ENCODE peak calls at places on chromosomes 3 and 15, in ten cellular contexts. One of them, this sample, is unnamed. For H3K4me1, the result is how much of the 10 kb centered on the place peaks cover.

GRCh38 chr3:52231502-52232278 is 6.2 kb upstream of the TLR9 start:
- DNase-seq in mucosa of descending colon: peak
- DNase-seq in neural progenitor cell: peak
- DNase-seq in transverse colon: peak
- DNase-seq in A549: peak
- DNase-seq in upper lobe of right lung: peak
- DNase-seq in body of pancreas: peak
- DNase-seq in fibroblast of lung: peak
- DNase-seq in IMR-90: peak
- DNase-seq in heart left ventricle: peak
- DNase-seq in this sample: no peak

GRCh38 chr15:73328149-73328820 is 40.5 kb downstream of the HCN4 start:
- DNase-seq in upper lobe of right lung: peak
- DNase-seq in neural progenitor cell: no peak
- DNase-seq in fibroblast of lung: no peak
- DNase-seq in transverse colon: no peak
- DNase-seq in IMR-90: no peak
- DNase-seq in heart left ventricle: peak
- DNase-seq in A549: no peak
- DNase-seq in mucosa of descending colon: no peak
- DNase-seq in body of pancreas: no peak
- DNase-seq in this sample: no peak

GRCh38 chr3:189270248-189270832 is 98.6 kb downstream of the TPRG1 start:
- DNase-seq in fibroblast of lung: peak
- DNase-seq in IMR-90: peak
- DNase-seq in A549: peak
- DNase-seq in upper lobe of right lung: peak
- DNase-seq in mucosa of descending colon: peak
- DNase-seq in neural progenitor cell: peak
- DNase-seq in heart left ventricle: peak
- DNase-seq in body of pancreas: peak
- DNase-seq in transverse colon: peak
- DNase-seq in this sample: peak

GRCh38 chr3:194757629-194758028 is 71.9 kb downstream of the FAM43A start:
- DNase-seq in heart left ventricle: no peak
- DNase-seq in body of pancreas: no peak
- DNase-seq in fibroblast of lung: no peak
- DNase-seq in transverse colon: no peak
- DNase-seq in upper lobe of right lung: no peak
- DNase-seq in A549: no peak
- DNase-seq in neural progenitor cell: no peak
- DNase-seq in IMR-90: no peak
- DNase-seq in mucosa of descending colon: no peak
- DNase-seq in this sample: no peak

GRCh38 chr3:12753275-12754028 is 5.6 kb downstream of the TMEM40 start:
- DNase-seq in fibroblast of lung: no peak
- DNase-seq in neural progenitor cell: no peak
- DNase-seq in A549: no peak
- DNase-seq in body of pancreas: no peak
- DNase-seq in transverse colon: no peak
- DNase-seq in mucosa of descending colon: no peak
- DNase-seq in upper lobe of right lung: no peak
- DNase-seq in heart left ventricle: no peak
- DNase-seq in IMR-90: no peak
- DNase-seq in this sample: peak

GRCh38 chr3:188941103-188941502 is 230.7 kb upstream of the TPRG1 start:
- DNase-seq in fibroblast of lung: no peak
- DNase-seq in A549: no peak
- DNase-seq in neural progenitor cell: no peak
- DNase-seq in transverse colon: no peak
- DNase-seq in mucosa of descending colon: peak
- DNase-seq in heart left ventricle: no peak
- DNase-seq in upper lobe of right lung: no peak
- DNase-seq in body of pancreas: peak
- DNase-seq in IMR-90: no peak
- DNase-seq in this sample: no peak

GRCh38 chr3:120022729-120023128 is 71.5 kb downstream of the GSK3B start:
- DNase-seq in heart left ventricle: no peak
- DNase-seq in upper lobe of right lung: no peak
- DNase-seq in mucosa of descending colon: no peak
- DNase-seq in A549: no peak
- DNase-seq in body of pancreas: no peak
- DNase-seq in neural progenitor cell: peak
- DNase-seq in IMR-90: peak
- DNase-seq in transverse colon: no peak
- DNase-seq in fibroblast of lung: peak
- DNase-seq in this sample: no peak

GRCh38 chr3:158465074-158465473 is 105.9 kb upstream of the MLF1 start:
- DNase-seq in heart left ventricle: no peak
- DNase-seq in IMR-90: no peak
- DNase-seq in fibroblast of lung: no peak
- DNase-seq in A549: no peak
- DNase-seq in upper lobe of right lung: no peak
- DNase-seq in neural progenitor cell: no peak
- DNase-seq in body of pancreas: no peak
- DNase-seq in mucosa of descending colon: peak
- DNase-seq in transverse colon: no peak
- DNase-seq in this sample: no peak

GRCh38 chr3:39809995-39810595 is 686 bp downstream of the MYRIP start:
- DNase-seq in heart left ventricle: no peak
- DNase-seq in A549: no peak
- DNase-seq in body of pancreas: peak
- DNase-seq in mucosa of descending colon: no peak
- DNase-seq in transverse colon: no peak
- DNase-seq in upper lobe of right lung: peak
- DNase-seq in IMR-90: no peak
- DNase-seq in fibroblast of lung: no peak
- DNase-seq in neural progenitor cell: peak
- DNase-seq in this sample: no peak

GRCh38 chr3:105715372-105715771 is 153.4 kb downstream of the CBLB start:
- DNase-seq in heart left ventricle: no peak
- DNase-seq in IMR-90: peak
- DNase-seq in neural progenitor cell: no peak
- DNase-seq in transverse colon: no peak
- DNase-seq in upper lobe of right lung: no peak
- DNase-seq in fibroblast of lung: peak
- DNase-seq in A549: no peak
- DNase-seq in mucosa of descending colon: no peak
- DNase-seq in body of pancreas: no peak
- DNase-seq in this sample: no peak

GRCh38 chr15:76390571-76390970 is 54.0 kb downstream of the ISL2 start:
- DNase-seq in transverse colon: no peak
- DNase-seq in body of pancreas: no peak
- DNase-seq in neural progenitor cell: no peak
- DNase-seq in A549: no peak
- DNase-seq in fibroblast of lung: no peak
- DNase-seq in mucosa of descending colon: no peak
- DNase-seq in IMR-90: no peak
- DNase-seq in heart left ventricle: no peak
- DNase-seq in upper lobe of right lung: no peak
- DNase-seq in this sample: no peak

GRCh38 chr15:76382987-76383728 is 46.6 kb downstream of the ISL2 start:
- DNase-seq in mucosa of descending colon: no peak
- DNase-seq in fibroblast of lung: no peak
- DNase-seq in upper lobe of right lung: no peak
- DNase-seq in body of pancreas: no peak
- DNase-seq in neural progenitor cell: no peak
- DNase-seq in heart left ventricle: no peak
- DNase-seq in IMR-90: no peak
- DNase-seq in A549: no peak
- DNase-seq in transverse colon: no peak
- DNase-seq in this sample: no peak

GRCh38 chr15:76386926-76387325 is 50.4 kb downstream of the ISL2 start:
- DNase-seq in upper lobe of right lung: no peak
- DNase-seq in IMR-90: no peak
- DNase-seq in A549: no peak
- DNase-seq in fibroblast of lung: peak
- DNase-seq in body of pancreas: no peak
- DNase-seq in heart left ventricle: no peak
- DNase-seq in neural progenitor cell: no peak
- DNase-seq in transverse colon: no peak
- DNase-seq in mucosa of descending colon: no peak
- DNase-seq in this sample: no peak

GRCh38 chr15:76384409-76384808 is 47.8 kb downstream of the ISL2 start:
- DNase-seq in mucosa of descending colon: no peak
- DNase-seq in IMR-90: no peak
- DNase-seq in fibroblast of lung: no peak
- DNase-seq in heart left ventricle: no peak
- DNase-seq in upper lobe of right lung: no peak
- DNase-seq in neural progenitor cell: no peak
- DNase-seq in body of pancreas: no peak
- DNase-seq in transverse colon: no peak
- DNase-seq in A549: no peak
- DNase-seq in this sample: no peak

DNA sequence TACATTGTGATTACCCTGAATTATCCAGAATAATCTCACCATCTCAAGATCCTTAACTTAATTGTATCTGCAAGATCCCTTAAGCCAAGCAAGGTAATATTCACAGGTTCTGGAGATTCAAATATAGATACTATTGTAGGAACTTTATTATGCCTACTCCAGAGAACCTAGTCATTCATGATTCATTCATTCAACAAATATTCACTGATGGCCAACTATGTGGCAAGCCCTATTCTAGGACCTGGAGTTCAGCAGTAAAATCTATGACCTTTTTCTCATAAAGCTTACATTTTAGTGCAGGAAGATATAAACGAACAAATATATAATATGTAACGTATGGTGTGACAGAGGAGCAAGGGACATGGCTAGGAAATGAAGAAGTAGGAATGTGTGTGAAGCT is 49.6 kb downstream of the ISL2 start:
- DNase-seq in body of pancreas: no peak
- DNase-seq in fibroblast of lung: no peak
- DNase-seq in heart left ventricle: no peak
- DNase-seq in mucosa of descending colon: no peak
- DNase-seq in transverse colon: no peak
- DNase-seq in A549: no peak
- DNase-seq in upper lobe of right lung: no peak
- DNase-seq in neural progenitor cell: no peak
- DNase-seq in IMR-90: peak
- DNase-seq in this sample: no peak
- H3K4me1 ChIP-seq in body of pancreas: under half
- H3K4me1 ChIP-seq in fibroblast of lung: under half
- H3K4me1 ChIP-seq in heart left ventricle: under half
- H3K4me1 ChIP-seq in mucosa of descending colon: under half
- H3K4me1 ChIP-seq in transverse colon: under half
- H3K4me1 ChIP-seq in A549: under half
- H3K4me1 ChIP-seq in upper lobe of right lung: under half
- H3K4me1 ChIP-seq in neural progenitor cell: under half
- H3K4me1 ChIP-seq in IMR-90: under half
- H3K4me1 ChIP-seq in this sample: under half

GRCh38 chr15:60420322-60420721 is 22.5 kb upstream of the ANXA2 start:
- DNase-seq in A549: no peak
- DNase-seq in IMR-90: no peak
- DNase-seq in neural progenitor cell: no peak
- DNase-seq in mucosa of descending colon: no peak
- DNase-seq in heart left ventricle: no peak
- DNase-seq in body of pancreas: no peak
- DNase-seq in transverse colon: no peak
- DNase-seq in upper lobe of right lung: no peak
- DNase-seq in fibroblast of lung: no peak
- DNase-seq in this sample: no peak

GRCh38 chr15:60426870-60427528 is 29.2 kb upstream of the ANXA2 start:
- DNase-seq in neural progenitor cell: no peak
- DNase-seq in fibroblast of lung: peak
- DNase-seq in heart left ventricle: no peak
- DNase-seq in body of pancreas: no peak
- DNase-seq in IMR-90: peak
- DNase-seq in transverse colon: no peak
- DNase-seq in mucosa of descending colon: no peak
- DNase-seq in upper lobe of right lung: no peak
- DNase-seq in A549: no peak
- DNase-seq in this sample: no peak

GRCh38 chr15:60421544-60421943 is 23.8 kb upstream of the ANXA2 start:
- DNase-seq in heart left ventricle: no peak
- DNase-seq in upper lobe of right lung: no peak
- DNase-seq in A549: no peak
- DNase-seq in transverse colon: no peak
- DNase-seq in mucosa of descending colon: no peak
- DNase-seq in IMR-90: peak
- DNase-seq in neural progenitor cell: no peak
- DNase-seq in body of pancreas: no peak
- DNase-seq in fibroblast of lung: peak
- DNase-seq in this sample: peak

GRCh38 chr15:60423540-60423939 is 25.8 kb upstream of the ANXA2 start:
- DNase-seq in IMR-90: peak
- DNase-seq in heart left ventricle: no peak
- DNase-seq in upper lobe of right lung: no peak
- DNase-seq in body of pancreas: no peak
- DNase-seq in fibroblast of lung: peak
- DNase-seq in neural progenitor cell: peak
- DNase-seq in mucosa of descending colon: no peak
- DNase-seq in A549: peak
- DNase-seq in transverse colon: no peak
- DNase-seq in this sample: peak

GRCh38 chr15:60424006-60424405 is 26.2 kb upstream of the ANXA2 start:
- DNase-seq in mucosa of descending colon: no peak
- DNase-seq in IMR-90: no peak
- DNase-seq in heart left ventricle: no peak
- DNase-seq in A549: no peak
- DNase-seq in transverse colon: no peak
- DNase-seq in fibroblast of lung: no peak
- DNase-seq in neural progenitor cell: no peak
- DNase-seq in upper lobe of right lung: no peak
- DNase-seq in body of pancreas: no peak
- DNase-seq in this sample: no peak
- H3K4me1 ChIP-seq in mucosa of descending colon: under half
- H3K4me1 ChIP-seq in IMR-90: under half
- H3K4me1 ChIP-seq in heart left ventricle: under half
- H3K4me1 ChIP-seq in A549: half or more
- H3K4me1 ChIP-seq in transverse colon: under half
- H3K4me1 ChIP-seq in fibroblast of lung: under half
- H3K4me1 ChIP-seq in neural progenitor cell: under half
- H3K4me1 ChIP-seq in upper lobe of right lung: under half
- H3K4me1 ChIP-seq in body of pancreas: under half
- H3K4me1 ChIP-seq in this sample: under half

GRCh38 chr3:187209501-187209900 is 12.2 kb downstream of the RTP1 start:
- DNase-seq in upper lobe of right lung: no peak
- DNase-seq in transverse colon: no peak
- DNase-seq in fibroblast of lung: peak
- DNase-seq in neural progenitor cell: no peak
- DNase-seq in mucosa of descending colon: no peak
- DNase-seq in A549: no peak
- DNase-seq in IMR-90: no peak
- DNase-seq in body of pancreas: no peak
- DNase-seq in heart left ventricle: no peak
- DNase-seq in this sample: no peak
- H3K4me1 ChIP-seq in upper lobe of right lung: under half
- H3K4me1 ChIP-seq in transverse colon: under half
- H3K4me1 ChIP-seq in fibroblast of lung: under half
- H3K4me1 ChIP-seq in neural progenitor cell: under half
- H3K4me1 ChIP-seq in mucosa of descending colon: under half
- H3K4me1 ChIP-seq in A549: under half
- H3K4me1 ChIP-seq in IMR-90: under half
- H3K4me1 ChIP-seq in body of pancreas: under half
- H3K4me1 ChIP-seq in heart left ventricle: under half
- H3K4me1 ChIP-seq in this sample: under half

DNA sequence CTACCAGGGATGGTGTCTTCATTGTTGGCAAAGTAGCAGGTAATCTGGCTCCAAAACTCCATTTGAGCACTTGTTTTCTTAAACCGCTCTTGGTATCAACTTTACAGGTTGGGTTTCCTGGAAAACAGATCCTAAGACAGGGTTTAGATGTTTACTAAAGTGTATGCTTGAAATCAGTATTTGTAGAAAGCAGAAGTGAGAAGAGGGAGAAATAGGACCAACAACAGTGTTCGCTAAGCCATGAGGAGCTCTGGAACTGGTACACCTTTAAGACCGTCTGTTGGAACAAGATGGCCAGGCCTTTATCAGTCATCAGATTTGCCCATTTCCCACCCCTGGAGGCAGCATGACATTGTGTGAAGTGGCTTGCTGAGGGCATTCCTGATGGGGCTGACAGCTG is 171.0 kb upstream of the COL8A1 start:
- DNase-seq in heart left ventricle: no peak
- DNase-seq in upper lobe of right lung: no peak
- DNase-seq in A549: no peak
- DNase-seq in transverse colon: no peak
- DNase-seq in body of pancreas: no peak
- DNase-seq in IMR-90: no peak
- DNase-seq in mucosa of descending colon: no peak
- DNase-seq in neural progenitor cell: no peak
- DNase-seq in fibroblast of lung: no peak
- DNase-seq in this sample: no peak
- H3K4me1 ChIP-seq in heart left ventricle: under half
- H3K4me1 ChIP-seq in upper lobe of right lung: under half
- H3K4me1 ChIP-seq in A549: under half
- H3K4me1 ChIP-seq in transverse colon: under half
- H3K4me1 ChIP-seq in body of pancreas: under half
- H3K4me1 ChIP-seq in IMR-90: under half
- H3K4me1 ChIP-seq in mucosa of descending colon: under half
- H3K4me1 ChIP-seq in neural progenitor cell: under half
- H3K4me1 ChIP-seq in fibroblast of lung: under half
- H3K4me1 ChIP-seq in this sample: under half